ENCODE peak calls at places on chromosome 19, in six cellular contexts. G is tibial nerve, M is uterus, F is trophoblast cell, N is aorta, A is neuronal stem cell. I is an unnamed sample.

GRCh38 chr19:52191951-52192350 is 2.1 kb downstream of the PPP2R1A start:
- DNase-seq in A (no peak), M (no peak), G (no peak), F (no peak), N (no peak), I (no peak)

GRCh38 chr19:36008336-36008978 is at the start of gene SYNE4:
- DNase-seq in F (peak), M (no peak), A (no peak), G (no peak), N (no peak), I (no peak)

GRCh38 chr19:47427241-47428176 is 8.2 kb upstream of the MEIS3 start:
- DNase-seq in A (peak), N (no peak), M (peak), G (peak), F (no peak), I (peak)

GRCh38 chr19:307111-307531 is 15.9 kb upstream of the PLPP2 start:
- DNase-seq in N (peak), F (no peak), M (peak), A (no peak), G (no peak), I (no peak)

GRCh38 chr19:41912899-41913475 is 15.3 kb downstream of the ERFL start:
- DNase-seq in F (no peak), G (no peak), A (no peak), M (no peak), N (no peak), I (no peak)

GRCh38 chr19:4347521-4347920 is 4.2 kb downstream of the MPND start:
- DNase-seq in M (no peak), A (no peak), G (no peak), N (no peak), F (no peak), I (no peak)

GRCh38 chr19:54311486-54311885 is 1.5 kb downstream of the LILRA5 start:
- DNase-seq in G (no peak), F (no peak), A (no peak), N (no peak), M (no peak), I (no peak)

GRCh38 chr19:46862504-46862835 is 1.7 kb downstream of the ARHGAP35 start:
- DNase-seq in N (no peak), A (no peak), F (no peak), M (peak), G (no peak), I (no peak)

DNA sequence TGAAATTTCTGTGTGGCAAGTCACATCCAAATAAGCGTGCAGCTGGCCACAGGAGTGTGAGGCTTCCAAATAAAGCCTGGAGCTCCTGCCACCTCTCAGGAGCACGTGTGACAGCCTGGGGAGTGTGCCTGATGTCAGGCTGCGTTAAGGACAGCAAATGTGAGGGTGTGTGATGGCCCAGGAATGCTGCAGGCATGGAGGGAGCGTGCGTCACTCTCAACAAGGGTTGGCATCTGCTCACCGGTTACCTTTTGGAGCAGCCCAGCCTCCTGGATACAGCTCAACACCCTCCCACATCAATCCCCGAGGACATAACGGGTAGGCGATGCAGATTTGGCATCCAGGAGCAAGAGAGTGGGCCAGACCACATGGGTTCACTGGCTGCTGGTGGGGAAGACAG is 19.0 kb downstream of the NUMBL start:
- DNase-seq in A (no peak), N (no peak), M (no peak), F (peak), G (no peak), I (no peak)
- H3K27ac ChIP-seq in A (no peak), N (no peak), M (no peak), F (no peak), G (no peak), I (peak)

DNA sequence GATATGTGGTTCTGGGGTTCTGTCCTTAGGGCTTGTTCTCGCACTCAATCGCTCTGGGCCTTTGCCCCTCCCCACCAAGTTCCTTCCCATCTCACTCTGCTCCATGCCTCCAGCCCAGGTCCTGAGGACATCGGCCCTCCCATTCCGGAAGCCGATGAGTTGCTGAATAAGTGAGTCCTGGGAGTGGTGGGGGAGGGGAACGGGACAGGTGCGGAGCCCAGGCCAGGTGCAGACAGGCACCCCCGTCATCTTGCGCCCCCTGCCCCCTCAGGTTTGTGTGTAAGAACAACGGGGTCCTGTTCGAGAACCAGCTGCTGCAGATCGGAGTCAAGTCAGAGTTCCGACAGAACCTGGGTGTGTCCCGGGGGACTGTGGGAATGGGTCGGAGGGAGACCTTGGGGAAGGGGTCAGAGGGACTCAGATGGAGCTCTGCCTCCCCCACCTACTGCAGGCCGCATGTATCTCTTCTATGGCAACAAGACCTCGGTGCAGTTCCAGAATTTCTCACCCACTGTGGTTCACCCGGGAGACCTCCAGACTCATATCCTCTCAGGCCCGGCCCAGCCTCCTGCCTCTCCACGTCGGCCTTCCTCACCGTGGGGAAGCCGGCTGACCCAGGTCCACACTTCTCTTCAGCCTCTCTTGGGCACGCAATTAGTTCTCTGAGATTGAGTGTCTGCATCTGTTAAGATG is 10.1 kb downstream of the FUZ start:
- DNase-seq in N (no peak), G (no peak), M (peak), F (no peak), A (no peak), I (no peak)
- H3K27ac ChIP-seq in N (no peak), G (no peak), M (peak), F (no peak), A (no peak), I (peak)

GRCh38 chr19:17998827-17999150 is 9.2 kb upstream of the ARRDC2 start:
- DNase-seq in A (no peak), G (no peak), M (no peak), F (no peak), N (no peak), I (no peak)

GRCh38 chr19:17999685-18000479 is 8.1 kb upstream of the ARRDC2 start:
- DNase-seq in F (no peak), M (no peak), N (no peak), G (no peak), A (no peak), I (no peak)

GRCh38 chr19:17993076-17993813 is 14.7 kb upstream of the ARRDC2 start:
- DNase-seq in F (no peak), N (no peak), A (no peak), M (no peak), G (no peak), I (no peak)

GRCh38 chr19:17997969-17998826 is 9.8 kb upstream of the ARRDC2 start:
- DNase-seq in G (no peak), M (no peak), A (no peak), F (no peak), N (no peak), I (no peak)

DNA sequence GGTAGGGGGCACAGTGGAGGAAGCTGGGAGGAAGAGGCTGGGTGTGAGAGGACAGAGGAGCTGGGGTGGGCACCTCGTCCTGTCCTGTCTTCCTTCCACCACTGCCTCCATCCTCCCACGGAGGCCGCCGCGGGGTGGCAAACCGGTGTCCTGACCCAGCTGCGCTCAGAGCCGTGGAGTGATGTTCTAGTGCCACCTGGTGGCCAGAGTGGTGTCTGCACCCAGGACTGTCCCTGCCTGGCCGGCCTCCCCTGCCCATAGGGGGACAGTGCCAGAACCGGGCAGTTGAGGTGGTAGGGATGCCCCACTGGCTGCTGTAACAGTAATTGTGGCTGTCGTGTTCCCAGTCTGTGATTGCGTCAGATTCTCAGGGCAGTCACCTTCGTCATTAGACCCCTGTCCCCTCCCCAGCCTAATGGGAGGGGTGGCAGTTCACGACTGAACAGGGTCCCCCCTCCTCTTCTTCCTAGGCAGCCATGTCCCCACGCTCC is 11.1 kb upstream of the ARRDC2 start:
- DNase-seq in M (peak), F (peak), A (peak), G (peak), N (peak), I (peak)
- H3K27ac ChIP-seq in M (no peak), F (no peak), A (no peak), G (no peak), N (no peak), I (no peak)

GRCh38 chr19:49343127-49343526 is 7.9 kb downstream of the CD37 start:
- DNase-seq in M (peak), A (no peak), F (no peak), N (peak), G (no peak), I (no peak)
- H3K27ac ChIP-seq in M (no peak), A (no peak), F (no peak), N (no peak), G (no peak), I (no peak)

DNA sequence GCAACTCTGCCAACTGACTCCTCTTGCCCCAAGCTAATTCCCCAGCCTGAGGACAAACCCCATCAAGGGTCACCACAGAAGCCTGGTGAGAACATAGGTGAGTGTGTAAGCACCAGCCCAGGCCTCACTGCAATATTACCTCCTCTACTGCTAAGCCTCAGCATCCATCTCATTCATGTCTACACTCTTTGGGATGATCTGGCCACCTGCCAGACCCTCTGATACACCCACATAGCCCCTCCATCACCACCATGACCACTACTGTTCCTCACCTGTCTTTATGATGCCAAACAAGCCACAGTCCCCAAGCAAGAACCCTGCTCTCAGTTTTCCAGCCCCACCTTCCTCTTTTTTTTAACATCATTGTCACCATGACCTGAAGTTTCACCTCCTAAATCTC is 2.3 kb downstream of the ZNF792 start:
- DNase-seq in N (no peak), A (no peak), M (no peak), G (no peak), F (no peak), I (no peak)
- H3K27ac ChIP-seq in N (no peak), A (no peak), M (peak), G (no peak), F (no peak), I (no peak)

DNA sequence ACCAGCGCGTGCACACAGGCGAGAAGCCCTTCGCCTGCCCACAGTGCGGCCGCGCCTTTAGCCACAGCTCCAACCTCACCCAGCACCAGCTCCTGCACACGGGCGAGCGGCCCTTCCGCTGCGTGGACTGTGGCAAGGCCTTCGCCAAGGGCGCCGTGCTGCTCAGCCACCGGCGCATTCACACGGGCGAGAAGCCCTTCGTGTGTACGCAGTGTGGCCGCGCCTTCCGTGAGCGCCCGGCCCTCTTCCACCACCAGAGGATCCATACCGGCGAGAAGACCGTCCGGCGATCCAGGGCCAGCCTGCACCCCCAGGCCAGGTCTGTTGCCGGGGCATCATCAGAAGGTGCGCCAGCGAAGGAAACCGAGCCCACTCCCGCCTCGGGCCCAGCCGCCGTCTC is 4.4 kb upstream of the ZNF446 start:
- DNase-seq in G (no peak), M (no peak), F (no peak), A (no peak), N (no peak), I (no peak)
- H3K27ac ChIP-seq in G (no peak), M (no peak), F (no peak), A (no peak), N (no peak), I (no peak)